ENCODE peak calls at places on chromosomes 16 and 17, in six cellular contexts. W is HCT116, M is GM12878, L is SK-N-SH, R is K562, N is HepG2. U is an unnamed sample.

GRCh38 chr17:61583660-61584264 is 7.3 kb downstream of the NACA2 start:
- DNase-seq in W (no peak), M (no peak), L (no peak), R (no peak), N (no peak), U (no peak)

GRCh38 chr17:82932146-82933005 is 92.6 kb upstream of the ZNF750 start:
- DNase-seq in W (no peak), M (no peak), L (no peak), R (no peak), N (no peak), U (no peak)

GRCh38 chr16:27818231-27818630 is 245.3 kb downstream of the GSG1L start:
- DNase-seq in W (no peak), M (no peak), L (no peak), R (no peak), N (no peak), U (no peak)

GRCh38 chr16:15041260-15042011 is 14.4 kb downstream of the NTAN1 start:
- DNase-seq in W (no peak), M (no peak), L (no peak), R (peak; percentile 47), N (no peak), U (no peak)

GRCh38 chr16:4733211-4733742 is 794 bp downstream of the ANKS3 start:
- DNase-seq in W (no peak), M (no peak), L (no peak), R (no peak), N (no peak), U (no peak)

GRCh38 chr16:4214215-4214621 is 27.7 kb downstream of the SRL start:
- DNase-seq in W (peak; percentile 19), M (no peak), L (no peak), R (no peak), N (peak; percentile 55), U (no peak)

GRCh38 chr17:73278465-73279453 is 17.1 kb upstream of the CPSF4L start:
- DNase-seq in W (no peak), M (no peak), L (peak; percentile 76), R (no peak), N (no peak), U (no peak)

GRCh38 chr17:2594657-2595085 is 1.2 kb downstream of the PAFAH1B1 start:
- DNase-seq in W (no peak), M (no peak), L (no peak), R (no peak), N (no peak), U (no peak)

GRCh38 chr17:31546650-31547049 is 155.2 kb downstream of the RAB11FIP4 start:
- DNase-seq in W (no peak), M (no peak), L (no peak), R (no peak), N (no peak), U (no peak)

GRCh38 chr17:81020767-81021497 is 14.0 kb upstream of the BAIAP2 start:
- DNase-seq in W (no peak), M (no peak), L (peak; percentile 46), R (peak; percentile 64), N (no peak), U (no peak)

GRCh38 chr17:30920282-30920681 is 1.5 kb upstream of the ADAP2 start:
- DNase-seq in W (no peak), M (no peak), L (peak; percentile 45), R (no peak), N (peak; percentile 27), U (no peak)

GRCh38 chr17:17147821-17148220 is 58.3 kb downstream of the PLD6 start:
- DNase-seq in W (no peak), M (no peak), L (no peak), R (no peak), N (no peak), U (no peak)

GRCh38 chr16:4936991-4937781 is at the start of gene PPL:
- DNase-seq in W (peak; percentile 76), M (no peak), L (peak; percentile 72), R (peak; percentile 98), N (peak; percentile 93), U (no peak)

GRCh38 chr16:85192736-85193493 is 80.6 kb upstream of the CIBAR2 start:
- DNase-seq in W (no peak), M (no peak), L (peak; percentile 60), R (no peak), N (no peak), U (no peak)

GRCh38 chr16:88017551-88018101 is 66.4 kb downstream of the BANP start:
- DNase-seq in W (no peak), M (no peak), L (no peak), R (no peak), N (no peak), U (no peak)

GRCh38 chr16:21264226-21265036 is 13.7 kb downstream of the CRYM start:
- DNase-seq in W (no peak), M (no peak), L (no peak), R (no peak), N (peak; percentile 42), U (no peak)

GRCh38 chr16:13923703-13924298 is 3.8 kb downstream of the ERCC4 start:
- DNase-seq in W (peak; percentile 42), M (peak; percentile 20), L (peak; percentile 48), R (peak; percentile 37), N (peak; percentile 62), U (peak; percentile 41)

GRCh38 chr16:67641779-67642708 is 2.9 kb upstream of the CARMIL2 start:
- DNase-seq in W (no peak), M (no peak), L (no peak), R (no peak), N (no peak), U (no peak)

GRCh38 chr17:14052886-14053615 is 16.3 kb upstream of the COX10 start:
- DNase-seq in W (no peak), M (no peak), L (no peak), R (no peak), N (peak; percentile 84), U (no peak)

GRCh38 chr17:16925461-16926060 is 46.4 kb downstream of the TNFRSF13B start:
- DNase-seq in W (no peak), M (no peak), L (peak; percentile 17), R (no peak), N (no peak), U (no peak)

GRCh38 chr17:21271767-21272166 is 12.7 kb upstream of the MAP2K3 start:
- DNase-seq in W (no peak), M (no peak), L (no peak), R (peak; percentile 33), N (no peak), U (no peak)

GRCh38 chr17:78381601-78382168 is 3.2 kb downstream of the PGS1 start:
- DNase-seq in W (no peak), M (no peak), L (no peak), R (peak; percentile 46), N (no peak), U (no peak)

GRCh38 chr16:85612191-85612800 is 826 bp upstream of the GSE1 start:
- DNase-seq in W (peak; percentile 94), M (no peak), L (peak; percentile 81), R (no peak), N (peak; percentile 91), U (no peak)

GRCh38 chr16:1125471-1125870 is 27.4 kb upstream of the CACNA1H start:
- DNase-seq in W (peak; percentile 43), M (no peak), L (no peak), R (peak; percentile 71), N (no peak), U (no peak)

GRCh38 chr17:49287481-49287880 is 56.9 kb upstream of the PHOSPHO1 start:
- DNase-seq in W (no peak), M (no peak), L (no peak), R (no peak), N (no peak), U (no peak)
- TF ChIP-seq SIN3A in W (no peak), M (no peak), L (no peak), R (no peak), N (no peak), U (no peak)

DNA sequence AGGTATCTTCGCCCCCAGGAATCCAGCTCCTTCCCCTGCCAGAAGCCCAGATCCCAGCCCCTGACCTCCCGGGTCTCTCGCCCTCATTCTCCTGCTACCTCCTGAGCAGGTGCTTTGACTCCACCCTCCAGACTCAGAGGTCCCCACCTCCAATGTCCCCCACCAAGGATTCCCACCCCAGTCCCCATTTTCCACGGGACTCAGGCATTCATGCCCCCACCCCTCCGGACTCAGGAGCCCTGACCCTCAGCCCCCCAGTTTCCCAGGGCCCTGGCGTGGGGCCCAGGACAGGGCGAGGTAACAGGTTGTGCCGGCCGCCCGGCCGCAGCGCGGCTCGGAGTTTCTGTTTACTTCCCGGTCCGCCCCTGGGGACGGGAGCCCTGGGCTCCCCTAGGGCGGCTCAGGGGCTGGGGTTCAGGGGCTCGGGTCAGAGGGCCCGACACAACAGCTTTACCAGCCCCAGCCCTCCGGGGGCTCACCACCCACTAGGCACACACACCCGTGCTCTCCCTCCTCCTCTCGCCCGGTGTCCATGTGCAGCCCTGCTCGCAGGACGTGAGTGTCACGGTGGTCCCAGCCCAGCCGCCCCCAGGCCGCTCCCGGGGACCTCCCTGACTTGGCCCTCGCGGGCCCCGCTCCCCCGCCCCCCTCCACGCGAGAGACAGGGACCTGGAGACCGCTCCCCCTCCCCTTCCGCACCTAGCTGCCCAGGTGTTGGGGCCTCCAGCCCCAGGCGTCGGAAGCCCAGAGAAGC is 595 bp downstream of the BICDL2 start:
- DNase-seq in W (no peak), M (no peak), L (no peak), R (no peak), N (no peak), U (no peak)
- TF ChIP-seq REST in W (no peak), M (no peak), L (no peak), R (no peak), N (no peak), U (no peak)

GRCh38 chr16:64089697-64090096 is 1032.2 kb downstream of the CDH11 start:
- DNase-seq in W (no peak), M (no peak), L (peak; percentile 13), R (no peak), N (peak; percentile 50), U (no peak)
- TF ChIP-seq SIN3A in W (no peak), M (no peak), L (no peak), R (no peak), N (no peak), U (no peak)

GRCh38 chr16:78098087-78098486 is 1.4 kb upstream of the WWOX start:
- DNase-seq in W (no peak), M (no peak), L (no peak), R (no peak), N (no peak), U (no peak)
- TF ChIP-seq REST in W (no peak), M (no peak), L (no peak), R (no peak), N (no peak), U (no peak)

U was measured in Panc1.